ENCODE peak calls at places on chromosomes 5 and 9, in seven cellular contexts. One of them, this sample, is unnamed.

GRCh38 chr5:180792965-180793287 is 9.7 kb downstream of the MGAT1 start:
- DNase-seq in activated CD4-positive, alpha-beta T cell treated with anti-CD3 and anti-CD28 coated beads, Interleukin-2, amount 50 U/mL, for 48 hours: no peak
- DNase-seq in pons: no peak
- DNase-seq in stimulated activated CD8-positive, alpha-beta memory T cell treated with anti-CD3 and anti-CD28 coated beads, Interleukin-4, amount 100 ng/mL, for 1 hour: no peak
- DNase-seq in non-pigmented ciliary epithelial cell: no peak
- DNase-seq in ELR: no peak
- DNase-seq in stimulated activated naive CD4-positive, alpha-beta T cell: no peak
- DNase-seq in this sample: no peak

GRCh38 chr5:147040856-147041255 is 162.3 kb upstream of the PPP2R2B start:
- DNase-seq in activated CD4-positive, alpha-beta T cell treated with anti-CD3 and anti-CD28 coated beads, Interleukin-2, amount 50 U/mL, for 48 hours: no peak
- DNase-seq in pons: no peak
- DNase-seq in stimulated activated CD8-positive, alpha-beta memory T cell treated with anti-CD3 and anti-CD28 coated beads, Interleukin-4, amount 100 ng/mL, for 1 hour: no peak
- DNase-seq in non-pigmented ciliary epithelial cell: no peak
- DNase-seq in ELR: no peak
- DNase-seq in stimulated activated naive CD4-positive, alpha-beta T cell: no peak
- DNase-seq in this sample: no peak

GRCh38 chr9:135329571-135330306 is 149.8 kb upstream of the PPP1R26 start:
- DNase-seq in activated CD4-positive, alpha-beta T cell treated with anti-CD3 and anti-CD28 coated beads, Interleukin-2, amount 50 U/mL, for 48 hours: no peak
- DNase-seq in pons: no peak
- DNase-seq in stimulated activated CD8-positive, alpha-beta memory T cell treated with anti-CD3 and anti-CD28 coated beads, Interleukin-4, amount 100 ng/mL, for 1 hour: no peak
- DNase-seq in non-pigmented ciliary epithelial cell: no peak
- DNase-seq in ELR: no peak
- DNase-seq in stimulated activated naive CD4-positive, alpha-beta T cell: no peak
- DNase-seq in this sample: no peak

GRCh38 chr9:6646028-6646636 is 603 bp upstream of the GLDC start:
- DNase-seq in activated CD4-positive, alpha-beta T cell treated with anti-CD3 and anti-CD28 coated beads, Interleukin-2, amount 50 U/mL, for 48 hours: peak
- DNase-seq in pons: no peak
- DNase-seq in stimulated activated CD8-positive, alpha-beta memory T cell treated with anti-CD3 and anti-CD28 coated beads, Interleukin-4, amount 100 ng/mL, for 1 hour: no peak
- DNase-seq in non-pigmented ciliary epithelial cell: no peak
- DNase-seq in ELR: no peak
- DNase-seq in stimulated activated naive CD4-positive, alpha-beta T cell: no peak
- DNase-seq in this sample: no peak

GRCh38 chr5:65809817-65810531 is 88.0 kb downstream of the NLN start:
- DNase-seq in activated CD4-positive, alpha-beta T cell treated with anti-CD3 and anti-CD28 coated beads, Interleukin-2, amount 50 U/mL, for 48 hours: no peak
- DNase-seq in pons: peak
- DNase-seq in stimulated activated CD8-positive, alpha-beta memory T cell treated with anti-CD3 and anti-CD28 coated beads, Interleukin-4, amount 100 ng/mL, for 1 hour: no peak
- DNase-seq in non-pigmented ciliary epithelial cell: no peak
- DNase-seq in ELR: peak
- DNase-seq in stimulated activated naive CD4-positive, alpha-beta T cell: no peak
- DNase-seq in this sample: no peak

GRCh38 chr5:23014251-23014650 is 161.1 kb upstream of the CDH12 start:
- DNase-seq in activated CD4-positive, alpha-beta T cell treated with anti-CD3 and anti-CD28 coated beads, Interleukin-2, amount 50 U/mL, for 48 hours: no peak
- DNase-seq in pons: peak
- DNase-seq in stimulated activated CD8-positive, alpha-beta memory T cell treated with anti-CD3 and anti-CD28 coated beads, Interleukin-4, amount 100 ng/mL, for 1 hour: no peak
- DNase-seq in non-pigmented ciliary epithelial cell: no peak
- DNase-seq in ELR: no peak
- DNase-seq in stimulated activated naive CD4-positive, alpha-beta T cell: no peak
- DNase-seq in this sample: no peak

GRCh38 chr9:130881516-130881915 is 15.1 kb downstream of the QRFP start:
- DNase-seq in activated CD4-positive, alpha-beta T cell treated with anti-CD3 and anti-CD28 coated beads, Interleukin-2, amount 50 U/mL, for 48 hours: no peak
- DNase-seq in pons: no peak
- DNase-seq in stimulated activated CD8-positive, alpha-beta memory T cell treated with anti-CD3 and anti-CD28 coated beads, Interleukin-4, amount 100 ng/mL, for 1 hour: no peak
- DNase-seq in non-pigmented ciliary epithelial cell: no peak
- DNase-seq in ELR: no peak
- DNase-seq in stimulated activated naive CD4-positive, alpha-beta T cell: no peak
- DNase-seq in this sample: no peak

GRCh38 chr5:65954200-65954599 is 27.8 kb downstream of the ERBIN start:
- DNase-seq in activated CD4-positive, alpha-beta T cell treated with anti-CD3 and anti-CD28 coated beads, Interleukin-2, amount 50 U/mL, for 48 hours: no peak
- DNase-seq in pons: no peak
- DNase-seq in stimulated activated CD8-positive, alpha-beta memory T cell treated with anti-CD3 and anti-CD28 coated beads, Interleukin-4, amount 100 ng/mL, for 1 hour: no peak
- DNase-seq in non-pigmented ciliary epithelial cell: no peak
- DNase-seq in ELR: no peak
- DNase-seq in stimulated activated naive CD4-positive, alpha-beta T cell: no peak
- DNase-seq in this sample: no peak

GRCh38 chr9:4138180-4138579 is 161.7 kb downstream of the GLIS3 start:
- DNase-seq in activated CD4-positive, alpha-beta T cell treated with anti-CD3 and anti-CD28 coated beads, Interleukin-2, amount 50 U/mL, for 48 hours: no peak
- DNase-seq in pons: no peak
- DNase-seq in stimulated activated CD8-positive, alpha-beta memory T cell treated with anti-CD3 and anti-CD28 coated beads, Interleukin-4, amount 100 ng/mL, for 1 hour: no peak
- DNase-seq in non-pigmented ciliary epithelial cell: no peak
- DNase-seq in ELR: no peak
- DNase-seq in stimulated activated naive CD4-positive, alpha-beta T cell: no peak
- DNase-seq in this sample: no peak

GRCh38 chr5:83095973-83096539 is 18.7 kb downstream of the XRCC4 start:
- DNase-seq in activated CD4-positive, alpha-beta T cell treated with anti-CD3 and anti-CD28 coated beads, Interleukin-2, amount 50 U/mL, for 48 hours: no peak
- DNase-seq in pons: no peak
- DNase-seq in stimulated activated CD8-positive, alpha-beta memory T cell treated with anti-CD3 and anti-CD28 coated beads, Interleukin-4, amount 100 ng/mL, for 1 hour: no peak
- DNase-seq in non-pigmented ciliary epithelial cell: no peak
- DNase-seq in ELR: peak
- DNase-seq in stimulated activated naive CD4-positive, alpha-beta T cell: no peak
- DNase-seq in this sample: no peak

GRCh38 chr9:85162822-85163221 is 493.3 kb downstream of the NTRK2 start:
- DNase-seq in activated CD4-positive, alpha-beta T cell treated with anti-CD3 and anti-CD28 coated beads, Interleukin-2, amount 50 U/mL, for 48 hours: no peak
- DNase-seq in pons: no peak
- DNase-seq in stimulated activated CD8-positive, alpha-beta memory T cell treated with anti-CD3 and anti-CD28 coated beads, Interleukin-4, amount 100 ng/mL, for 1 hour: no peak
- DNase-seq in non-pigmented ciliary epithelial cell: no peak
- DNase-seq in ELR: no peak
- DNase-seq in stimulated activated naive CD4-positive, alpha-beta T cell: no peak
- DNase-seq in this sample: no peak

GRCh38 chr5:131640043-131640856 is 5.2 kb upstream of the RAPGEF6 start:
- DNase-seq in activated CD4-positive, alpha-beta T cell treated with anti-CD3 and anti-CD28 coated beads, Interleukin-2, amount 50 U/mL, for 48 hours: peak
- DNase-seq in pons: peak
- DNase-seq in stimulated activated CD8-positive, alpha-beta memory T cell treated with anti-CD3 and anti-CD28 coated beads, Interleukin-4, amount 100 ng/mL, for 1 hour: no peak
- DNase-seq in non-pigmented ciliary epithelial cell: no peak
- DNase-seq in ELR: peak
- DNase-seq in stimulated activated naive CD4-positive, alpha-beta T cell: peak
- DNase-seq in this sample: no peak

GRCh38 chr5:57317341-57317740 is 143.5 kb downstream of the GPBP1 start:
- DNase-seq in activated CD4-positive, alpha-beta T cell treated with anti-CD3 and anti-CD28 coated beads, Interleukin-2, amount 50 U/mL, for 48 hours: no peak
- DNase-seq in pons: no peak
- DNase-seq in stimulated activated CD8-positive, alpha-beta memory T cell treated with anti-CD3 and anti-CD28 coated beads, Interleukin-4, amount 100 ng/mL, for 1 hour: no peak
- DNase-seq in non-pigmented ciliary epithelial cell: no peak
- DNase-seq in ELR: no peak
- DNase-seq in stimulated activated naive CD4-positive, alpha-beta T cell: no peak
- DNase-seq in this sample: no peak

This sample was measured in SK-N-MC.